ENCODE peak calls at places on chromosomes 16 and 17, in nine cellular contexts. E is GM13977, M is IMR-90, I is neural crest cell, X is pancreas, N is neural progenitor cell, Z is fibroblast of mammary gland, G is gastrocnemius medialis, L is prostate gland. Y is an unnamed sample.

GRCh38 chr17:40560592-40561293 is 4.5 kb downstream of the CCR7 start:
- DNase-seq in E (peak), X (no peak), Z (peak), M (peak), I (no peak), G (no peak), N (no peak), L (no peak), Y (no peak)

GRCh38 chr17:67281053-67281452 is 36.1 kb upstream of the HELZ start:
- DNase-seq in N (no peak), X (no peak), Z (peak), E (no peak), I (no peak), G (no peak), L (no peak), M (no peak), Y (peak)

GRCh38 chr17:28745777-28746473 is 2.1 kb downstream of the TRAF4 start:
- DNase-seq in M (no peak), Z (no peak), L (no peak), E (no peak), N (no peak), G (no peak), I (no peak), X (peak), Y (no peak)

GRCh38 chr16:73062640-73063283 is 14.8 kb upstream of the ZFHX3 start:
- DNase-seq in X (no peak), M (no peak), I (peak), Z (no peak), G (no peak), L (no peak), N (peak), E (no peak), Y (no peak)

GRCh38 chr16:56547120-56547948 is 17.5 kb upstream of the MT4 start:
- DNase-seq in G (no peak), E (no peak), Z (peak), I (peak), X (no peak), N (peak), L (peak), M (peak), Y (peak)

GRCh38 chr17:79831367-79832210 is 7.7 kb downstream of the CBX4 start:
- DNase-seq in I (peak), L (peak), G (no peak), Z (no peak), N (peak), M (no peak), E (no peak), X (peak), Y (peak)

GRCh38 chr17:40909351-40909750 is 24.3 kb upstream of the KRT20 start:
- DNase-seq in E (peak), L (peak), I (peak), Z (peak), X (peak), G (peak), M (peak), N (peak), Y (peak)

GRCh38 chr17:17503566-17504130 is 7.5 kb upstream of the RASD1 start:
- DNase-seq in I (no peak), N (no peak), G (no peak), E (no peak), M (no peak), L (no peak), Z (no peak), X (no peak), Y (peak)

GRCh38 chr16:9124908-9125584 is 33.6 kb downstream of the HAPSTR1 start:
- DNase-seq in I (no peak), N (no peak), X (peak), E (no peak), Z (no peak), M (no peak), G (no peak), L (no peak), Y (no peak)

GRCh38 chr16:86865866-86866675 is 287.7 kb downstream of the FOXL1 start:
- DNase-seq in L (no peak), Z (no peak), N (no peak), E (no peak), X (no peak), I (no peak), G (peak), M (peak), Y (no peak)

GRCh38 chr16:66485361-66485760 is 58.3 kb downstream of the BEAN1 start:
- DNase-seq in X (no peak), Z (no peak), N (no peak), I (no peak), G (no peak), L (no peak), E (no peak), M (no peak), Y (no peak)

GRCh38 chr17:56886288-56886721 is 27.5 kb downstream of the TRIM25 start:
- DNase-seq in E (no peak), Z (no peak), I (no peak), L (no peak), N (no peak), M (no peak), X (no peak), G (no peak), Y (no peak)

GRCh38 chr16:66486199-66486772 is 59.2 kb downstream of the BEAN1 start:
- DNase-seq in G (no peak), N (no peak), M (no peak), Z (no peak), L (no peak), I (no peak), X (no peak), E (no peak), Y (no peak)

GRCh38 chr17:32912218-32912897 is 15.6 kb upstream of the TMEM98 start:
- DNase-seq in X (peak), M (peak), E (no peak), G (no peak), N (peak), Z (peak), L (peak), I (no peak), Y (peak)

GRCh38 chr17:2108170-2108569 is 53.3 kb downstream of the HIC1 start:
- DNase-seq in M (peak), E (no peak), G (no peak), L (no peak), Z (peak), I (no peak), N (no peak), X (no peak), Y (no peak)

DNA sequence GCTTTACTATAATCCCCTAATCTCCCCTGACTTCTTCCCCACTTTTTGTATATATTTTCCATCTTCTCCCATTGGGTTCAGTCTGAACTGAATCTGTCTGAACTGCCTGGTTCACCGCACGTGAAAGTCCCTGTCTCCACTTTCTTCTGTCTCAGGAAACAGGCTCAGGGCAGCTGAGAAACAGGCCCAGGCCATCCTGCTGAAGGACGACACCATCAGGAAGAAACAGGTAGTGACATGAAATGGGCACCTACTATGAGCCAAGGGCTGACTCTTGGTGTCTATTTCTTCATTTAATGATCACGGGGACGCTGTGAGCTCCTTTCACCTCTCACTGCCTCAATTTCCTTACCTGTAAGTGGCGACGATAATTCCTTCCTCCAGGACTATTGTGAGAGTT is 90.5 kb upstream of the HSBP1 start:
- DNase-seq in G (no peak), I (no peak), X (no peak), L (no peak), E (no peak), N (peak), Z (no peak), M (no peak), Y (no peak)
- TF ChIP-seq CTCF in G (no peak), I (no peak), X (no peak), L (no peak), E (no peak), N (peak), Z (no peak), M (no peak), Y (no peak)

GRCh38 chr17:80943346-80944145 is 48.1 kb upstream of the CHMP6 start:
- DNase-seq in Z (no peak), I (no peak), N (no peak), L (no peak), X (no peak), E (no peak), M (no peak), G (no peak), Y (no peak)

GRCh38 chr17:80941171-80941570 is 50.5 kb upstream of the CHMP6 start:
- DNase-seq in X (no peak), L (no peak), Z (no peak), M (no peak), I (no peak), N (no peak), E (no peak), G (no peak), Y (no peak)

GRCh38 chr17:80940171-80941123 is 51.2 kb upstream of the CHMP6 start:
- DNase-seq in G (no peak), N (no peak), E (no peak), X (no peak), Z (no peak), M (no peak), L (no peak), I (no peak), Y (no peak)

GRCh38 chr17:80942360-80943345 is 49.0 kb upstream of the CHMP6 start:
- DNase-seq in G (peak), L (peak), M (peak), I (no peak), N (no peak), E (no peak), Z (peak), X (peak), Y (peak)

GRCh38 chr17:80941743-80942211 is 49.9 kb upstream of the CHMP6 start:
- DNase-seq in Z (no peak), N (no peak), E (no peak), L (no peak), X (no peak), G (no peak), I (no peak), M (peak), Y (no peak)
- TF ChIP-seq CTCF in Z (no peak), N (no peak), E (no peak), L (no peak), X (no peak), G (no peak), I (no peak), M (no peak), Y (no peak)

GRCh38 chr17:5443728-5444127 is 4.8 kb upstream of the C1QBP start:
- DNase-seq in I (no peak), G (no peak), X (no peak), N (no peak), E (no peak), M (no peak), L (no peak), Z (no peak), Y (no peak)

GRCh38 chr17:5434984-5435383 is 4.0 kb downstream of the C1QBP start:
- DNase-seq in Z (no peak), M (no peak), G (no peak), L (no peak), E (no peak), N (no peak), I (no peak), X (no peak), Y (no peak)

GRCh38 chr17:5438716-5439445 is at the start of gene C1QBP:
- DNase-seq in I (peak), E (peak), N (peak), X (peak), Z (peak), L (peak), M (peak), G (peak), Y (peak)

GRCh38 chr17:5437721-5438317 is 1.1 kb downstream of the C1QBP start:
- DNase-seq in X (no peak), N (no peak), Z (peak), E (no peak), G (no peak), M (peak), I (no peak), L (no peak), Y (peak)

DNA sequence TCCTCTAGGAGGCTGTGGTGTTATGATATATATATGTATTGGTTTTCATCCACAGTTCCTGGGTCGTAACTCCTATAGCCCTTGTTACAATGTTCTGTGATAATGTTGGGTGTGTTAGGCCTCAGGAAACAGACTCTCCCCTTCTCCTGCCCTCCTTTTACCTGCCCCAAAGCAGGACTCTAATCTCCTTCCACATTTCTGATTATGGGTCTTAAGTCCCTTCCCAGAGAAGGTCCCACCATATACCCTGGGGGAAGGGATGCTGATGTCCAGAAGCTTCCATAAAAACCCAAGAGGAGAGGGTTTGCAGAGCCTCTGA is 450 bp upstream of the C1QBP start:
- DNase-seq in I (no peak), X (no peak), L (no peak), E (no peak), Z (no peak), N (no peak), G (no peak), M (no peak), Y (no peak)
- TF ChIP-seq CTCF in I (peak), X (no peak), L (no peak), E (no peak), Z (no peak), N (peak), G (peak), M (no peak), Y (no peak)

DNA sequence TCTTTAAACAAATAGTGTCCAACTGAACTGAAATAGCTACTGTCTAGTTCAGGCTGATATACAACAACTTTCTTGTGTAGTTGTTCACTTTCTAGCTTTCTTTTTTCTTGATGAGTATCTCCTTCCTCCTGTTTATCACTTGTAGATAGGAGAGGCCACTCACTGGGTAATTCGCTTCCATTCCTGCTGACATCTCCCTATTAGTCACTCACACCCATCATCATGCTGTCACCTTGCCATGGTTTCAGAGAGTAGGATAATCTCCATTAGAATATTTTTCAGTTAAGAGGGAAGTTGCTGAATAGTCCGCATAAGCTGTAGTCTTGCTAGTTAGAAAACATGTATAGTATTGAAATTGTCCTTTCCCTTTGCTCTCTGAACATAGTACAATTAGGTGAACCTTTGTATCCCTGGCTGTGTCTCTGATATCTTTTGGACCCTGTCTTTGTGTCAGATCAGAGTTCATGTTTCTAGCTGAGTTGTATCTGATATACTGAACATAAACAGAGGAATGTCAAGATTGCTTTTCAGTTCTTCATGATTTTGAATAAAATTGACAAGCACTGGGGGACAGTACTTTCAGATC is 64.4 kb upstream of the RASL10B start:
- DNase-seq in L (no peak), N (no peak), G (no peak), M (peak), I (no peak), Z (peak), E (no peak), X (no peak), Y (peak)
- TF ChIP-seq CTCF in L (no peak), N (no peak), G (no peak), M (no peak), I (no peak), Z (no peak), E (no peak), X (no peak), Y (no peak)

GRCh38 chr16:49859139-49859947 is 3.4 kb upstream of the ZNF423 start:
- DNase-seq in Z (no peak), E (no peak), N (no peak), M (no peak), X (peak), L (no peak), I (no peak), G (no peak), Y (peak)
- TF ChIP-seq CTCF in Z (no peak), E (no peak), N (no peak), M (no peak), X (no peak), L (no peak), I (no peak), G (no peak), Y (no peak)

GRCh38 chr17:45720386-45720785 is 63.7 kb upstream of the CRHR1 start:
- DNase-seq in I (no peak), M (no peak), G (no peak), N (no peak), X (no peak), Z (no peak), E (no peak), L (no peak), Y (no peak)

GRCh38 chr17:45718791-45719190 is 65.3 kb upstream of the CRHR1 start:
- DNase-seq in N (no peak), I (no peak), M (no peak), L (no peak), E (no peak), Z (no peak), G (no peak), X (no peak), Y (peak)

GRCh38 chr17:45715787-45716186 is 68.3 kb upstream of the CRHR1 start:
- DNase-seq in I (no peak), X (no peak), E (no peak), M (no peak), G (no peak), L (no peak), Z (no peak), N (no peak), Y (no peak)

GRCh38 chr17:45722161-45722560 is 62.0 kb upstream of the CRHR1 start:
- DNase-seq in E (no peak), N (peak), L (no peak), Z (peak), G (no peak), M (peak), I (peak), X (no peak), Y (no peak)

DNA sequence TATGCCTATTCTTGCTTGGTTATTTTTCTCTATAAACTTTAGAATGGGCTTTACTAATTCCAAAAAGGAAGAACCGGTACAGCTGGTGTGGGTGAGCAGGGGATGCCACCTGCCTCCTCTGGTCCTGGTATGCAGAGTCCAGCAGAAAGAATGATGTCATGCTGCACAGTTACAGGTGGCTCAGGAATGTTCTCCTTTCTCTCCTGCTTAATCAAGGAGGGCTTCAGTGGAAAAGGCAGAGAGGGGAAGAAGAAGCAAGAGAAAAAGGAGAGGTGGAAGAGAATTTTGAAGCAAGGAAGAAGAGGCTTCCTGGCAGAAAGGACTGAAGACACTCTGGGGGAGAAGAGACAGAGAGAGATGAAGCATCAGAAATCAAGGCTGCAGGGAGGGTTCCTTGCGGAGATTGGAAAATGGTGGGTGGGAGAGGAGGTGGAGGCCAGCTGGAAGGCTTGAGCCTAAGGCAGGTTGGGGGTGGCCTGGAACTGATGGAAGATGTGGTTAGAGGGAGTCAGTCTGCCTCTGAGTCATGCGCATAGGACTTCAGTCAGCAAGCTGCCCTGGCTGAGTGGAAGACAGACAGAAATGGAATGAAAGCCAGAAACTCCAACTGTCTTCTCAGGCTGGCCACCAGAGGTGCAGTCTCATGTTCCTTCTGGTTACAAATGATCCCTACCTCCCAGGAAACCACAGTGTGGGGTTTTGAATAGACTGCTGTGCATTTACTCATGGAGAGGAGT is 64.6 kb upstream of the CRHR1 start:
- DNase-seq in N (peak), E (no peak), G (peak), L (peak), I (no peak), X (peak), Z (peak), M (peak), Y (peak)
- TF ChIP-seq CTCF in N (peak), E (no peak), G (peak), L (peak), I (peak), X (no peak), Z (peak), M (peak), Y (peak)

Y was measured in fibroblast of the aortic adventitia.